ENCODE peak calls at places on chromosomes 13 and 19, in five cellular contexts. B is Ammon's horn; L is stimulated activated CD8-positive, alpha-beta memory T cell treated with anti-CD3 and anti-CD28 coated beads, Interleukin-4, amount 100 ng/mL, for 4 hours; X is HTR-8/SVneo; H is hepatocyte. C is an unnamed sample.

GRCh38 chr19:35845215-35846037 is 6.9 kb downstream of the NPHS1 start:
- DNase-seq in B (no peak), L (no peak), X (peak), H (peak), C (peak)

GRCh38 chr19:56603829-56604228 is 8.7 kb downstream of the ZNF71 start:
- DNase-seq in B (peak), L (no peak), X (no peak), H (no peak), C (no peak)

GRCh38 chr13:109787135-109787954 is 962 bp upstream of the IRS2 start:
- DNase-seq in B (peak), L (no peak), X (no peak), H (peak), C (no peak)

GRCh38 chr19:16660763-16661479 is at the start of gene TMEM38A:
- DNase-seq in B (peak), L (no peak), X (peak), H (peak), C (no peak)

GRCh38 chr13:44373601-44374347 is at the start of gene SERP2:
- DNase-seq in B (peak), L (no peak), X (no peak), H (peak), C (no peak)

GRCh38 chr13:73056054-73056962 is 2.5 kb upstream of the KLF5 start:
- DNase-seq in B (no peak), L (no peak), X (peak), H (peak), C (peak)

GRCh38 chr13:48155850-48156249 is 60.9 kb upstream of the MED4 start:
- DNase-seq in B (no peak), L (no peak), X (peak), H (no peak), C (no peak)

GRCh38 chr19:34841780-34842179 is 68.8 kb upstream of the ZNF599 start:
- DNase-seq in B (no peak), L (no peak), X (no peak), H (no peak), C (no peak)

GRCh38 chr13:70014337-70014736 is 93.3 kb upstream of the ATXN8OS start:
- DNase-seq in B (no peak), L (no peak), X (no peak), H (no peak), C (no peak)

GRCh38 chr13:34364633-34365032 is 546.7 kb downstream of the RFC3 start:
- DNase-seq in B (no peak), L (no peak), X (no peak), H (peak), C (no peak)

GRCh38 chr13:40922437-40923040 is 96.6 kb downstream of the ELF1 start:
- DNase-seq in B (no peak), L (no peak), X (no peak), H (peak), C (peak)

GRCh38 chr19:40974633-40975037 is 16.4 kb upstream of the CYP2B6 start:
- DNase-seq in B (peak), L (peak), X (peak), H (peak), C (peak)

GRCh38 chr13:30045916-30046704 is 195.7 kb upstream of the UBL3 start:
- DNase-seq in B (no peak), L (no peak), X (no peak), H (no peak), C (no peak)

GRCh38 chr13:74288361-74288911 is 154.2 kb upstream of the KLF12 start:
- DNase-seq in B (peak), L (no peak), X (no peak), H (peak), C (no peak)

GRCh38 chr13:48938308-48938943 is 37.3 kb upstream of the FNDC3A start:
- DNase-seq in B (no peak), L (no peak), X (no peak), H (no peak), C (no peak)

GRCh38 chr13:94674609-94675348 is 37.6 kb downstream of the SOX21 start:
- DNase-seq in B (peak), L (peak), X (peak), H (peak), C (peak)

GRCh38 chr13:43368003-43368402 is 344.6 kb downstream of the DNAJC15 start:
- DNase-seq in B (no peak), L (no peak), X (peak), H (peak), C (no peak)

GRCh38 chr13:45196622-45197021 is 4.2 kb downstream of the KCTD4 start:
- DNase-seq in B (no peak), L (no peak), X (no peak), H (no peak), C (no peak)

GRCh38 chr19:43700368-43701015 is 15.4 kb upstream of the IRGC start:
- DNase-seq in B (peak), L (no peak), X (peak), H (no peak), C (no peak)

GRCh38 chr13:63501702-63502101 is 2086.1 kb upstream of the PCDH20 start:
- DNase-seq in B (no peak), L (no peak), X (no peak), H (no peak), C (no peak)

GRCh38 chr13:23547000-23547590 is 23.1 kb upstream of the TNFRSF19 start:
- DNase-seq in B (no peak), L (no peak), X (no peak), H (peak), C (no peak)

GRCh38 chr13:62747629-62748028 is 1332.0 kb upstream of the PCDH20 start:
- DNase-seq in B (no peak), L (no peak), X (peak), H (peak), C (no peak)

GRCh38 chr13:47226516-47226915 is 329.7 kb upstream of the HTR2A start:
- DNase-seq in B (no peak), L (no peak), X (no peak), H (no peak), C (no peak)

GRCh38 chr19:30896551-30896950 is 452.7 kb downstream of the TSHZ3 start:
- DNase-seq in B (no peak), L (no peak), X (no peak), H (no peak), C (no peak)

GRCh38 chr13:23754506-23754905 is 134.7 kb downstream of the MIPEP start:
- DNase-seq in B (no peak), L (no peak), X (no peak), H (no peak), C (peak)

GRCh38 chr13:93066187-93066586 is 160.4 kb upstream of the GPC6 start:
- DNase-seq in B (no peak), L (no peak), X (no peak), H (peak), C (no peak)

C was measured in HepG2.